ENCODE peak calls at places on chromosomes 2 and 18, in seven cellular contexts. V is fibroblast of mammary gland, J is colonic mucosa, N is omental fat pad, F is fibroblast of villous mesenchyme, R is right lobe of liver, Q is mesothelial cell of epicardium. I is an unnamed sample.

GRCh38 chr18:11502368-11502767 is 107.0 kb upstream of the SLC35G4 start:
- DNase-seq in N (no peak), F (no peak), R (no peak), V (peak; percentile 43), J (no peak), Q (no peak), I (no peak)

GRCh38 chr2:157238296-157238695 is 19.2 kb upstream of the GALNT5 start:
- DNase-seq in N (no peak), R (no peak), V (no peak), F (no peak), J (no peak), Q (no peak), I (no peak)

GRCh38 chr2:115739574-115739973 is 1297.1 kb downstream of the DPP10 start:
- DNase-seq in V (no peak), F (no peak), N (no peak), Q (no peak), R (no peak), J (no peak), I (peak; percentile 7)

GRCh38 chr2:73759287-73759764 is 20.6 kb downstream of the DUSP11 start:
- DNase-seq in Q (no peak), V (peak; percentile 50), J (no peak), N (no peak), F (peak; percentile 17), R (no peak), I (no peak)

GRCh38 chr2:165720526-165720925 is 73.5 kb downstream of the GALNT3 start:
- DNase-seq in F (peak; percentile 46), N (no peak), V (peak; percentile 82), J (no peak), Q (no peak), R (no peak), I (no peak)

GRCh38 chr2:42086500-42086953 is 38.7 kb downstream of the PKDCC start:
- DNase-seq in F (peak; percentile 76), Q (no peak), N (no peak), R (no peak), J (peak; percentile 76), V (peak; percentile 74), I (peak; percentile 57)

GRCh38 chr18:49476664-49477411 is 10.2 kb downstream of the C18orf32 start:
- DNase-seq in J (no peak), F (peak; percentile 84), R (no peak), V (peak; percentile 86), N (no peak), Q (no peak), I (no peak)

GRCh38 chr2:239668042-239668441 is 267.2 kb upstream of the HDAC4 start:
- DNase-seq in J (peak; percentile 11), N (no peak), R (no peak), F (no peak), Q (no peak), V (no peak), I (no peak)

GRCh38 chr2:236117861-236118269 is 50.3 kb downstream of the GBX2 start:
- DNase-seq in Q (no peak), V (no peak), N (no peak), F (peak; percentile 16), R (peak; percentile 7), J (no peak), I (no peak)

GRCh38 chr2:230412846-230413245 is 3.2 kb upstream of the SP100 start:
- DNase-seq in Q (no peak), J (peak; percentile 22), V (no peak), R (no peak), F (no peak), N (no peak), I (no peak)

GRCh38 chr18:76380791-76381405 is 114.1 kb downstream of the ZNF516 start:
- DNase-seq in V (peak; percentile 14), J (no peak), R (no peak), N (no peak), Q (no peak), F (peak; percentile 41), I (peak; percentile 82)

GRCh38 chr2:150125188-150125587 is 362.3 kb downstream of the RND3 start:
- DNase-seq in V (no peak), J (no peak), N (no peak), Q (no peak), R (no peak), F (peak; percentile 39), I (no peak)

GRCh38 chr2:145258903-145259579 is 739.1 kb upstream of the ZEB2 start:
- DNase-seq in N (no peak), R (no peak), V (peak; percentile 32), J (no peak), F (no peak), Q (no peak), I (no peak)

GRCh38 chr2:178951266-178952006 is 98.5 kb downstream of the CCDC141 start:
- DNase-seq in J (no peak), V (no peak), N (no peak), F (no peak), R (no peak), Q (no peak), I (no peak)

GRCh38 chr18:8705280-8705940 is at the start of gene MTCL1:
- DNase-seq in V (peak; percentile 29), R (peak; percentile 62), F (peak; percentile 46), N (no peak), Q (no peak), J (no peak), I (peak; percentile 39)

GRCh38 chr2:38601463-38602135 is 1.1 kb downstream of the HNRNPLL start:
- DNase-seq in J (no peak), V (peak; percentile 36), N (no peak), F (peak; percentile 51), Q (no peak), R (no peak), I (no peak)

GRCh38 chr2:172664766-172665165 is 70.9 kb upstream of the RAPGEF4 start:
- DNase-seq in J (no peak), V (no peak), N (no peak), Q (no peak), F (no peak), R (no peak), I (no peak)

GRCh38 chr2:172658945-172659344 is 76.7 kb upstream of the RAPGEF4 start:
- DNase-seq in Q (no peak), V (no peak), R (no peak), N (no peak), F (no peak), J (no peak), I (no peak)

GRCh38 chr2:172667926-172668325 is 67.7 kb upstream of the RAPGEF4 start:
- DNase-seq in J (no peak), F (no peak), V (peak; percentile 66), R (no peak), Q (no peak), N (no peak), I (no peak)

DNA sequence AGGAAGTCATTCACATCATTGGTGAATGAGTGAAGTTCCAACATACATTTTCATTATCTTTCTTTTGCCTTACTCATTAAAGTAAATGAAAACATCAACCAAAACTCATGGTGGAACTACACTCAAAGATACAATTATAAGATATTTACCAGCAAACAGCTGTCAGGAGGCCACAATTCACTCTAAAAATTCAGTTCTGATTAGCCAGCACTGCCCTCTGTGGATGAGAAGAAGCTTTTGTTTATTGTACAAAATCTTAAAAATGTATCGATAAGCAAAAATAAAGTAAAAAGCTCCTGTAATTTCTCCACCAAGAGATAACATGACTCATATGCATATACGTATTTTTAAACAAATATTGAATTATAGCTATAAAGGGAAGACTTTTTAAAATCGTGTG is 73.5 kb upstream of the RAPGEF4 start:
- DNase-seq in R (no peak), F (no peak), J (no peak), N (no peak), V (no peak), Q (no peak), I (no peak)
- TF ChIP-seq CTCF in R (no peak), F (no peak), J (no peak), N (no peak), V (no peak), Q (no peak), I (no peak)

GRCh38 chr2:182649316-182649715 is 66.7 kb upstream of the DNAJC10 start:
- DNase-seq in N (no peak), J (no peak), Q (no peak), R (no peak), V (peak; percentile 49), F (peak; percentile 43), I (peak; percentile 29)

GRCh38 chr2:182647499-182647787 is 68.6 kb upstream of the DNAJC10 start:
- DNase-seq in N (no peak), F (no peak), J (no peak), R (no peak), V (no peak), Q (no peak), I (no peak)

GRCh38 chr2:182652326-182652725 is 63.7 kb upstream of the DNAJC10 start:
- DNase-seq in N (no peak), J (no peak), F (no peak), V (no peak), Q (no peak), R (no peak), I (no peak)

GRCh38 chr2:182646763-182647498 is 69.1 kb upstream of the DNAJC10 start:
- DNase-seq in N (no peak), Q (no peak), J (no peak), R (no peak), F (no peak), V (no peak), I (no peak)

DNA sequence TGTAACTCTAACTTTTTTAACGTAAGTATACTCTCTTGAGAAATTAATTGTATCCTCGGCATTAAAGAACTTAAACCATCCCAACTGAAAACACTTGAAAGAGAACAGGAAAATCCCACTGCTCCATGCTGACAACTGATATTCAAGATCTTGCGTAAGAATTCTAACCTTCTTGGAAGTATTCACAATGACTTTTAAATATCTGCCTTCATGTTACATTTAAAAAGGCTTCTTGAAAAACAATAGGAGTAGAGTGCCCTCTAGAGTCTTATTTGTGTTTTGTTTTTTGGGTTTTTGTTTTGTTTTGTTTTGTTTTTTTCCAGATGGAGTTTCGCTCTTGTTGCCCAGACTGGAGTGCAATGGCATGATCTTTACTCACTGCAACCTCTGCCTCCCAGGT is 65.4 kb upstream of the DNAJC10 start:
- DNase-seq in Q (no peak), V (peak; percentile 79), F (peak; percentile 75), R (no peak), J (no peak), N (no peak), I (no peak)
- TF ChIP-seq CTCF in Q (peak; percentile 74), V (peak; percentile 41), F (peak; percentile 39), R (peak; percentile 42), J (peak; percentile 37), N (no peak), I (peak; percentile 78)

GRCh38 chr2:62529758-62530157 is 23.8 kb upstream of the TMEM17 start:
- DNase-seq in Q (no peak), V (no peak), R (no peak), J (no peak), N (no peak), F (no peak), I (no peak)
- TF ChIP-seq CTCF in Q (no peak), V (no peak), R (no peak), J (no peak), N (no peak), F (no peak), I (no peak)

GRCh38 chr18:59140287-59140885 is 702 bp downstream of the SEC11C start:
- DNase-seq in Q (no peak), N (no peak), R (no peak), J (peak; percentile 30), F (peak; percentile 42), V (peak; percentile 27), I (peak; percentile 29)
- TF ChIP-seq CTCF in Q (no peak), N (no peak), R (no peak), J (no peak), F (no peak), V (no peak), I (no peak)

I was measured in endothelial cell.